ENCODE peak calls at places on chromosomes 6 and 20, in four cellular contexts. H, L, B and J are unnamed samples.

GRCh38 chr6:35980991-35981645 is 43.3 kb downstream of the SLC26A8 start:
- DNase-seq in H (no peak), L (no peak), B (no peak), J (no peak)

GRCh38 chr6:131182991-131183425 is 47.7 kb downstream of the AKAP7 start:
- DNase-seq in H (peak; percentile 57), L (peak; percentile 46), B (no peak), J (peak; percentile 75)

GRCh38 chr6:137217801-137218472 is 1.2 kb downstream of the IFNGR1 start:
- DNase-seq in H (peak; percentile 33), L (peak; percentile 49), B (no peak), J (peak; percentile 43)

GRCh38 chr6:20338160-20338559 is 63.5 kb upstream of the E2F3 start:
- DNase-seq in H (no peak), L (no peak), B (no peak), J (no peak)

GRCh38 chr6:43481075-43481474 is 3.7 kb downstream of the TJAP1 start:
- DNase-seq in H (no peak), L (no peak), B (no peak), J (no peak)

GRCh38 chr6:41492261-41492891 is 53.8 kb upstream of the FOXP4 start:
- DNase-seq in H (no peak), L (no peak), B (no peak), J (no peak)

GRCh38 chr20:25052255-25053206 is 5.4 kb downstream of the ACSS1 start:
- DNase-seq in H (peak; percentile 79), L (peak; percentile 46), B (no peak), J (no peak)

GRCh38 chr6:14950103-14950969 is 295.5 kb upstream of the JARID2 start:
- DNase-seq in H (no peak), L (no peak), B (no peak), J (no peak)

GRCh38 chr20:45406260-45407066 is 1.6 kb upstream of the DBNDD2 start:
- DNase-seq in H (peak; percentile 91), L (peak; percentile 57), B (peak; percentile 9), J (no peak)

GRCh38 chr20:59141818-59142581 is 21.6 kb upstream of the ZNF831 start:
- DNase-seq in H (no peak), L (no peak), B (no peak), J (no peak)

GRCh38 chr6:113894712-113895674 is 37.8 kb downstream of the MARCKS start:
- DNase-seq in H (peak; percentile 44), L (no peak), B (no peak), J (no peak)

GRCh38 chr6:37554480-37554819 is 54.8 kb upstream of the CCDC167 start:
- DNase-seq in H (no peak), L (no peak), B (no peak), J (no peak)

GRCh38 chr6:79167931-79168694 is 66.4 kb downstream of the HMGN3 start:
- DNase-seq in H (no peak), L (no peak), B (no peak), J (no peak)

GRCh38 chr6:74182992-74183391 is 487.0 kb downstream of the CD109 start:
- DNase-seq in H (peak; percentile 28), L (no peak), B (no peak), J (no peak)

GRCh38 chr6:34656378-34657036 is 40.1 kb downstream of the ILRUN start:
- DNase-seq in H (peak; percentile 42), L (no peak), B (peak; percentile 28), J (peak; percentile 93)

GRCh38 chr6:8627085-8627861 is 191.9 kb upstream of the SLC35B3 start:
- DNase-seq in H (no peak), L (no peak), B (no peak), J (no peak)

GRCh38 chr20:23320317-23320716 is 30.3 kb upstream of the NXT1 start:
- DNase-seq in H (peak; percentile 58), L (no peak), B (no peak), J (peak; percentile 19)

GRCh38 chr6:13573255-13573654 is 1.1 kb upstream of the SIRT5 start:
- DNase-seq in H (no peak), L (no peak), B (no peak), J (no peak)